ENCODE peak calls at places on chromosomes 7 and 10, in ten cellular contexts. One of them, this sample, is unnamed.

GRCh38 chr10:26714816-26715487 is 17.5 kb downstream of the PDSS1 start:
- DNase-seq in neural crest cell: no peak
- DNase-seq in GM12865: no peak
- DNase-seq in HFFc6: no peak
- DNase-seq in cardiac fibroblast: no peak
- DNase-seq in colonic mucosa: peak
- DNase-seq in B cell: no peak
- DNase-seq in astrocyte of the spinal cord: no peak
- DNase-seq in retinal pigment epithelial cell: no peak
- DNase-seq in RWPE1: no peak
- DNase-seq in this sample: no peak

GRCh38 chr7:151167197-151167911 is at the start of gene GBX1:
- DNase-seq in HFFc6: no peak
- DNase-seq in RWPE1: no peak
- DNase-seq in cardiac fibroblast: no peak
- DNase-seq in astrocyte of the spinal cord: no peak
- DNase-seq in GM12865: no peak
- DNase-seq in B cell: peak
- DNase-seq in retinal pigment epithelial cell: no peak
- DNase-seq in colonic mucosa: no peak
- DNase-seq in neural crest cell: peak
- DNase-seq in this sample: peak

GRCh38 chr10:78756604-78757442 is 311.9 kb upstream of the ZMIZ1 start:
- DNase-seq in colonic mucosa: peak
- DNase-seq in cardiac fibroblast: peak
- DNase-seq in astrocyte of the spinal cord: peak
- DNase-seq in HFFc6: peak
- DNase-seq in GM12865: no peak
- DNase-seq in neural crest cell: no peak
- DNase-seq in RWPE1: peak
- DNase-seq in B cell: no peak
- DNase-seq in retinal pigment epithelial cell: peak
- DNase-seq in this sample: no peak

GRCh38 chr7:11951909-11952308 is 119.9 kb upstream of the THSD7A start:
- DNase-seq in astrocyte of the spinal cord: peak
- DNase-seq in HFFc6: no peak
- DNase-seq in neural crest cell: no peak
- DNase-seq in colonic mucosa: no peak
- DNase-seq in B cell: no peak
- DNase-seq in RWPE1: no peak
- DNase-seq in cardiac fibroblast: peak
- DNase-seq in GM12865: no peak
- DNase-seq in retinal pigment epithelial cell: no peak
- DNase-seq in this sample: no peak

GRCh38 chr7:30548762-30549344 is 44.2 kb upstream of the GGCT start:
- DNase-seq in B cell: peak
- DNase-seq in GM12865: peak
- DNase-seq in RWPE1: peak
- DNase-seq in neural crest cell: peak
- DNase-seq in HFFc6: peak
- DNase-seq in colonic mucosa: peak
- DNase-seq in astrocyte of the spinal cord: peak
- DNase-seq in cardiac fibroblast: peak
- DNase-seq in retinal pigment epithelial cell: no peak
- DNase-seq in this sample: peak

GRCh38 chr7:121302214-121302745 is 26.5 kb upstream of the WNT16 start:
- DNase-seq in GM12865: peak
- DNase-seq in cardiac fibroblast: peak
- DNase-seq in astrocyte of the spinal cord: peak
- DNase-seq in B cell: no peak
- DNase-seq in colonic mucosa: no peak
- DNase-seq in HFFc6: peak
- DNase-seq in RWPE1: no peak
- DNase-seq in retinal pigment epithelial cell: no peak
- DNase-seq in neural crest cell: no peak
- DNase-seq in this sample: no peak

GRCh38 chr10:42941245-42941644 is 135.6 kb upstream of the RET start:
- DNase-seq in retinal pigment epithelial cell: no peak
- DNase-seq in HFFc6: no peak
- DNase-seq in RWPE1: no peak
- DNase-seq in neural crest cell: no peak
- DNase-seq in B cell: no peak
- DNase-seq in GM12865: no peak
- DNase-seq in colonic mucosa: no peak
- DNase-seq in cardiac fibroblast: no peak
- DNase-seq in astrocyte of the spinal cord: no peak
- DNase-seq in this sample: no peak

GRCh38 chr10:48187713-48188541 is 86.6 kb downstream of the FRMPD2 start:
- DNase-seq in GM12865: no peak
- DNase-seq in retinal pigment epithelial cell: no peak
- DNase-seq in cardiac fibroblast: no peak
- DNase-seq in neural crest cell: no peak
- DNase-seq in RWPE1: no peak
- DNase-seq in B cell: no peak
- DNase-seq in HFFc6: no peak
- DNase-seq in astrocyte of the spinal cord: no peak
- DNase-seq in colonic mucosa: no peak
- DNase-seq in this sample: no peak

GRCh38 chr7:152848026-152848425 is 88.5 kb downstream of the ACTR3B start:
- DNase-seq in HFFc6: no peak
- DNase-seq in neural crest cell: no peak
- DNase-seq in colonic mucosa: no peak
- DNase-seq in astrocyte of the spinal cord: no peak
- DNase-seq in cardiac fibroblast: no peak
- DNase-seq in GM12865: no peak
- DNase-seq in RWPE1: no peak
- DNase-seq in retinal pigment epithelial cell: no peak
- DNase-seq in B cell: no peak
- DNase-seq in this sample: no peak

GRCh38 chr7:158999496-158999895 is 143.1 kb downstream of the DYNC2I1 start:
- DNase-seq in astrocyte of the spinal cord: no peak
- DNase-seq in neural crest cell: no peak
- DNase-seq in retinal pigment epithelial cell: no peak
- DNase-seq in cardiac fibroblast: no peak
- DNase-seq in colonic mucosa: no peak
- DNase-seq in GM12865: no peak
- DNase-seq in B cell: no peak
- DNase-seq in HFFc6: no peak
- DNase-seq in RWPE1: no peak
- DNase-seq in this sample: no peak

GRCh38 chr10:108112218-108112617 is 947.7 kb upstream of the SORCS1 start:
- DNase-seq in GM12865: no peak
- DNase-seq in HFFc6: no peak
- DNase-seq in colonic mucosa: no peak
- DNase-seq in RWPE1: no peak
- DNase-seq in neural crest cell: no peak
- DNase-seq in B cell: no peak
- DNase-seq in cardiac fibroblast: peak
- DNase-seq in retinal pigment epithelial cell: no peak
- DNase-seq in astrocyte of the spinal cord: no peak
- DNase-seq in this sample: no peak

GRCh38 chr10:21494221-21495001 is 31.1 kb downstream of the SKIDA1 start:
- DNase-seq in neural crest cell: no peak
- DNase-seq in astrocyte of the spinal cord: peak
- DNase-seq in cardiac fibroblast: peak
- DNase-seq in RWPE1: no peak
- DNase-seq in HFFc6: no peak
- DNase-seq in GM12865: peak
- DNase-seq in colonic mucosa: peak
- DNase-seq in retinal pigment epithelial cell: no peak
- DNase-seq in B cell: no peak
- DNase-seq in this sample: no peak

GRCh38 chr10:93916257-93917063 is 22.7 kb downstream of the SLC35G1 start:
- DNase-seq in RWPE1: peak
- DNase-seq in astrocyte of the spinal cord: peak
- DNase-seq in retinal pigment epithelial cell: peak
- DNase-seq in neural crest cell: no peak
- DNase-seq in B cell: no peak
- DNase-seq in HFFc6: peak
- DNase-seq in colonic mucosa: no peak
- DNase-seq in cardiac fibroblast: peak
- DNase-seq in GM12865: no peak
- DNase-seq in this sample: no peak

GRCh38 chr10:117754770-117755510 is 212.4 kb downstream of the EMX2 start:
- DNase-seq in RWPE1: no peak
- DNase-seq in neural crest cell: no peak
- DNase-seq in cardiac fibroblast: no peak
- DNase-seq in astrocyte of the spinal cord: no peak
- DNase-seq in GM12865: no peak
- DNase-seq in colonic mucosa: no peak
- DNase-seq in B cell: no peak
- DNase-seq in retinal pigment epithelial cell: no peak
- DNase-seq in HFFc6: no peak
- DNase-seq in this sample: no peak

GRCh38 chr10:15211464-15211979 is 43.0 kb upstream of the NMT2 start:
- DNase-seq in neural crest cell: no peak
- DNase-seq in astrocyte of the spinal cord: peak
- DNase-seq in retinal pigment epithelial cell: no peak
- DNase-seq in B cell: no peak
- DNase-seq in RWPE1: peak
- DNase-seq in HFFc6: peak
- DNase-seq in colonic mucosa: no peak
- DNase-seq in GM12865: no peak
- DNase-seq in cardiac fibroblast: peak
- DNase-seq in this sample: no peak

DNA sequence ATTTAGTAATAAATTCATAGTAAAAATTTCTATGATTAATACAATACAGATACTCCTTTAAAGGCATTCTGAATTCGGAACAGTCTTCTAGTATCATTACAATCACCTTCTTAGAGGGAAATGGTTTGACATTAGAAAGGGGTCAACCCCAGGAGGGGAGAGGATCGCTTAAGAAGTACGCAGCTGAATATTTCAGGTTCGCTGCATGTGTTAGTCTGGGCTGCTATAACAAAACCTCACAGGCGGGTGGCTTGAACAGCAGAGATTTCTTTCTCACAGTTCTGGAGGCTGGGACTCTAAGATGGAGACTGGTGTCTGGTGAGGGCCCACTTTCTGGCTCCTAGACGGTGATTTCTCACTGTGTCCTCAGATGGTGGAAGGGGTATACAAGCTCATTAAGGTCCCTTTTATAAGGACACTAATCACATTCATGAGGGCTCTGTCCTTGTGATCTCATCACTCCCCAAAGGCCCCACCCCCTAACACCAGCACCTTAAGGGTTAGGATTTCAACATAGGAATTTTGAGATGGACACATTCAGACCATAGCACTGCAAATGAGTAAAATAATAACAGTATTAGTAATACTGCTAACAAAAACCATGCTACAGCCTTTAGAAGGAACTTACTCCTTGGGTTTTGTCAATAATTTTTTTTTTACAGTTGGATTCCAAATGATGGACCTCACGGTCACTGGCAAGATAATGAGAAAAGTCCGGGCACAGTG is 34.0 kb downstream of the GNA12 start:
- DNase-seq in B cell: no peak
- DNase-seq in cardiac fibroblast: peak
- DNase-seq in GM12865: no peak
- DNase-seq in astrocyte of the spinal cord: no peak
- DNase-seq in HFFc6: no peak
- DNase-seq in colonic mucosa: no peak
- DNase-seq in retinal pigment epithelial cell: no peak
- DNase-seq in RWPE1: no peak
- DNase-seq in neural crest cell: no peak
- DNase-seq in this sample: no peak
- TF ChIP-seq CTCF in B cell: no peak
- TF ChIP-seq CTCF in cardiac fibroblast: no peak
- TF ChIP-seq CTCF in GM12865: no peak
- TF ChIP-seq CTCF in astrocyte of the spinal cord: no peak
- TF ChIP-seq CTCF in HFFc6: no peak
- TF ChIP-seq CTCF in colonic mucosa: no peak
- TF ChIP-seq CTCF in retinal pigment epithelial cell: no peak
- TF ChIP-seq CTCF in RWPE1: no peak
- TF ChIP-seq CTCF in neural crest cell: no peak
- TF ChIP-seq CTCF in this sample: no peak

GRCh38 chr7:45069444-45070253 is 19.1 kb downstream of the NACAD start:
- DNase-seq in cardiac fibroblast: no peak
- DNase-seq in B cell: no peak
- DNase-seq in neural crest cell: no peak
- DNase-seq in RWPE1: no peak
- DNase-seq in astrocyte of the spinal cord: no peak
- DNase-seq in retinal pigment epithelial cell: no peak
- DNase-seq in GM12865: no peak
- DNase-seq in HFFc6: no peak
- DNase-seq in colonic mucosa: no peak
- DNase-seq in this sample: no peak
- TF ChIP-seq CTCF in cardiac fibroblast: no peak
- TF ChIP-seq CTCF in B cell: no peak
- TF ChIP-seq CTCF in neural crest cell: peak
- TF ChIP-seq CTCF in RWPE1: no peak
- TF ChIP-seq CTCF in astrocyte of the spinal cord: no peak
- TF ChIP-seq CTCF in retinal pigment epithelial cell: no peak
- TF ChIP-seq CTCF in GM12865: no peak
- TF ChIP-seq CTCF in HFFc6: peak
- TF ChIP-seq CTCF in colonic mucosa: no peak
- TF ChIP-seq CTCF in this sample: no peak

GRCh38 chr10:96235326-96236089 is 35.9 kb downstream of the BLNK start:
- DNase-seq in cardiac fibroblast: no peak
- DNase-seq in HFFc6: no peak
- DNase-seq in neural crest cell: no peak
- DNase-seq in B cell: no peak
- DNase-seq in RWPE1: no peak
- DNase-seq in colonic mucosa: no peak
- DNase-seq in astrocyte of the spinal cord: no peak
- DNase-seq in retinal pigment epithelial cell: no peak
- DNase-seq in GM12865: no peak
- DNase-seq in this sample: no peak
- TF ChIP-seq CTCF in cardiac fibroblast: no peak
- TF ChIP-seq CTCF in HFFc6: no peak
- TF ChIP-seq CTCF in neural crest cell: no peak
- TF ChIP-seq CTCF in B cell: no peak
- TF ChIP-seq CTCF in RWPE1: no peak
- TF ChIP-seq CTCF in colonic mucosa: no peak
- TF ChIP-seq CTCF in astrocyte of the spinal cord: no peak
- TF ChIP-seq CTCF in retinal pigment epithelial cell: no peak
- TF ChIP-seq CTCF in GM12865: no peak
- TF ChIP-seq CTCF in this sample: no peak

DNA sequence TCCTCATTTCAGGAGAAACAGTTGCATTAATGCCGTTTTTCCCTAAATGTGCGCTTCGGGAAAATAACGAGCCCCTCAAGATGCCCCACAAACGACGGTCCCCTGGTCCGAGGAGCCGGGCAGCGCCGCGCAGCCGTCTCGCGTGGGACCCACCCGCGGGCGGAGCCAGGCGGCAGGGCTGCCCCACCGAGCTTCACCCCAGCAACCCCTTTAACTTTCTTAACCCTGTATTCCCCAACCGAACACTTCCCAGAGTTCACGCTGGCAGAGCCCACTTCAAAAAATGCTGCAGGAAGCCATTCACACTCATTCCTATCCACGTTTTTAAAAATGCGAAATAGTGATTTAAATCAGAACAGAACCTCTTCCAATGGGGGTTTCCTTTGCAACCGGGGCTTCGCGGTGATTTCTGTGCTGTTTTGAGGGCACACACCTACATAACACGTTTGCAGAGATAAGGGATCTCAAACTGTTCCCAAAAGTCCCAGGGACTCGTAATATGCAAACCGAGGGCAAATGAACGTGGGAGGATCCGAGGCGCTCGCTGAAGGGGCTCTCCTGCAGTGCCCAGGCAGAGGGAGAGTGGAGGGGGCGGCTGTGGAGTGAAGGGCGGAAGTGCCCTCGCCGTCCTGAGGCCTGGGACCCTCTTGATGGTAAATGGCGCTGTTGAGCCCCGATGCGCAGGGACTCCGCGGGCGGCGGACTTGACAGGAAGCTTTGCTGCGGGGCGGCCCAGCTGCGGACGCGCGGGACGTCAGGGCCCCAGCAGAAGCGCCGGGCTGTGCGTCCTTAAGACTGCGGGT is 152.1 kb upstream of the YAE1 start:
- DNase-seq in cardiac fibroblast: peak
- DNase-seq in astrocyte of the spinal cord: peak
- DNase-seq in colonic mucosa: peak
- DNase-seq in GM12865: peak
- DNase-seq in RWPE1: peak
- DNase-seq in retinal pigment epithelial cell: no peak
- DNase-seq in neural crest cell: peak
- DNase-seq in HFFc6: no peak
- DNase-seq in B cell: peak
- DNase-seq in this sample: peak
- TF ChIP-seq CTCF in cardiac fibroblast: no peak
- TF ChIP-seq CTCF in astrocyte of the spinal cord: no peak
- TF ChIP-seq CTCF in colonic mucosa: no peak
- TF ChIP-seq CTCF in GM12865: peak
- TF ChIP-seq CTCF in RWPE1: no peak
- TF ChIP-seq CTCF in retinal pigment epithelial cell: no peak
- TF ChIP-seq CTCF in neural crest cell: peak
- TF ChIP-seq CTCF in HFFc6: peak
- TF ChIP-seq CTCF in B cell: no peak
- TF ChIP-seq CTCF in this sample: peak